ENCODE peak calls at places on chromosomes 3 and 15, in nine cellular contexts. I is pancreas; N is SJSA1; M is psoas muscle; T is lung; Q is IMR-90; Z is heart left ventricle; U is transverse colon; H is CD4-positive, CD25-positive, alpha-beta regulatory T cell. F is an unnamed sample. For H3K27me3, the result is how much of the 10 kb centered on the place peaks cover.

GRCh38 chr3:180617049-180617448 is 15.1 kb downstream of the TTC14 start:
- DNase-seq in U (no peak), H (no peak), N (no peak), Z (no peak), I (no peak), T (no peak), Q (no peak), M (no peak), F (no peak)

GRCh38 chr15:77839970-77840609 is 207.4 kb upstream of the LINGO1 start:
- DNase-seq in N (no peak), H (no peak), I (no peak), M (peak), Q (no peak), U (no peak), T (no peak), Z (no peak), F (no peak)

GRCh38 chr3:17905996-17906395 is 163.6 kb upstream of the TBC1D5 start:
- DNase-seq in Z (no peak), U (no peak), M (no peak), T (no peak), I (no peak), Q (no peak), N (no peak), H (no peak), F (no peak)

GRCh38 chr3:27877122-27878011 is 155.2 kb upstream of the EOMES start:
- DNase-seq in I (peak), Z (no peak), Q (no peak), H (no peak), U (no peak), N (no peak), T (no peak), M (no peak), F (no peak)

GRCh38 chr15:98583758-98584157 is 64.6 kb upstream of the IGF1R start:
- DNase-seq in H (no peak), Q (no peak), T (no peak), N (no peak), I (no peak), Z (no peak), U (no peak), M (no peak), F (no peak)

GRCh38 chr3:29693863-29694262 is 413.0 kb downstream of the RBMS3 start:
- DNase-seq in N (peak), Z (no peak), I (no peak), T (peak), M (no peak), Q (peak), U (no peak), H (no peak), F (no peak)

GRCh38 chr15:89543389-89543788 is 31.9 kb upstream of the TICRR start:
- DNase-seq in U (no peak), Z (no peak), I (no peak), N (no peak), M (no peak), T (no peak), H (no peak), Q (no peak), F (no peak)

GRCh38 chr15:65836665-65837064 is 32.6 kb upstream of the RAB11A start:
- DNase-seq in I (no peak), H (no peak), U (no peak), T (no peak), M (no peak), Q (no peak), Z (no peak), N (no peak), F (no peak)

GRCh38 chr15:63909819-63910437 is 76.2 kb upstream of the HERC1 start:
- DNase-seq in N (no peak), Q (peak), H (no peak), Z (no peak), M (no peak), I (peak), T (no peak), U (no peak), F (no peak)

GRCh38 chr3:126928921-126929485 is 53.9 kb upstream of the PLXNA1 start:
- DNase-seq in Z (no peak), M (no peak), Q (no peak), U (no peak), I (no peak), T (no peak), N (no peak), H (no peak), F (no peak)

GRCh38 chr3:55169608-55170010 is 241.8 kb upstream of the LRTM1 start:
- DNase-seq in Q (peak), N (peak), H (no peak), Z (no peak), M (no peak), T (no peak), I (no peak), U (no peak), F (no peak)

GRCh38 chr3:46617941-46618340 is 5.6 kb downstream of the FAM240A start:
- DNase-seq in Z (no peak), Q (no peak), M (no peak), H (no peak), N (no peak), U (no peak), I (no peak), T (peak), F (no peak)
- H3K27me3 ChIP-seq in Z (under half), Q (under half), M (under half), H (under half), N (under half), U (under half), I (under half), T (under half), F (under half)

GRCh38 chr3:119376758-119377157 is 82.6 kb downstream of the ARHGAP31 start:
- DNase-seq in H (no peak), I (no peak), U (no peak), M (no peak), N (no peak), Q (no peak), Z (no peak), T (no peak), F (no peak)
- H3K27me3 ChIP-seq in H (under half), I (under half), U (under half), M (under half), N (under half), Q (under half), Z (under half), T (under half), F (under half)

GRCh38 chr15:70471517-70471916 is 291.8 kb downstream of the UACA start:
- DNase-seq in N (no peak), Q (no peak), H (no peak), I (no peak), T (no peak), Z (no peak), U (no peak), M (no peak), F (no peak)

GRCh38 chr15:70466895-70467529 is 296.3 kb downstream of the UACA start:
- DNase-seq in M (no peak), N (no peak), Q (peak), Z (peak), H (no peak), T (peak), I (peak), U (peak), F (peak)

GRCh38 chr15:70469651-70470555 is 293.5 kb downstream of the UACA start:
- DNase-seq in M (no peak), Z (no peak), I (no peak), N (no peak), U (no peak), Q (no peak), H (no peak), T (no peak), F (no peak)

GRCh38 chr15:70470556-70471191 is 292.7 kb downstream of the UACA start:
- DNase-seq in Z (no peak), Q (no peak), I (no peak), M (no peak), T (no peak), H (no peak), N (no peak), U (no peak), F (no peak)

DNA sequence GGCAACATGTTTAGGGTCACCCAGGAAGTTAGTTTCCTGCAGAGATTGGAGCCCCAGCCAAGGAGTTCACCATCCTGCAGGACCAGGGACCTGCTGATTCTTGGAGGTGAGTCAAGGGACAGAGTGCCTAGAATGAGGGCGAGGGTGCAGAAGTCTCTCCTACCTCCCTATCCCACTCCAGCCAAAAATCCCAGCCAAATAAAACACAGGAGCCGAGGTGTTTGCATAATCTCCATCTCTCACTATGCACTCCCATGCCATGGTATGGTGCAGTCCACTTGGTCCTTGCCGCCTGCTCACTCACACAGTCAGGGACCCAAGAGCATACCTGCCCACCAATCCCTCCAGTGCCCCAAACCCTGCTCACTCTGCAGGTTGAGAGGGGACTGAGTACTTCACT is 294.2 kb downstream of the UACA start:
- DNase-seq in I (no peak), U (no peak), N (no peak), Z (no peak), H (no peak), M (no peak), Q (no peak), T (no peak), F (no peak)
- H3K27me3 ChIP-seq in I (under half), U (under half), N (under half), Z (under half), H (under half), M (under half), Q (under half), T (under half), F (under half)

DNA sequence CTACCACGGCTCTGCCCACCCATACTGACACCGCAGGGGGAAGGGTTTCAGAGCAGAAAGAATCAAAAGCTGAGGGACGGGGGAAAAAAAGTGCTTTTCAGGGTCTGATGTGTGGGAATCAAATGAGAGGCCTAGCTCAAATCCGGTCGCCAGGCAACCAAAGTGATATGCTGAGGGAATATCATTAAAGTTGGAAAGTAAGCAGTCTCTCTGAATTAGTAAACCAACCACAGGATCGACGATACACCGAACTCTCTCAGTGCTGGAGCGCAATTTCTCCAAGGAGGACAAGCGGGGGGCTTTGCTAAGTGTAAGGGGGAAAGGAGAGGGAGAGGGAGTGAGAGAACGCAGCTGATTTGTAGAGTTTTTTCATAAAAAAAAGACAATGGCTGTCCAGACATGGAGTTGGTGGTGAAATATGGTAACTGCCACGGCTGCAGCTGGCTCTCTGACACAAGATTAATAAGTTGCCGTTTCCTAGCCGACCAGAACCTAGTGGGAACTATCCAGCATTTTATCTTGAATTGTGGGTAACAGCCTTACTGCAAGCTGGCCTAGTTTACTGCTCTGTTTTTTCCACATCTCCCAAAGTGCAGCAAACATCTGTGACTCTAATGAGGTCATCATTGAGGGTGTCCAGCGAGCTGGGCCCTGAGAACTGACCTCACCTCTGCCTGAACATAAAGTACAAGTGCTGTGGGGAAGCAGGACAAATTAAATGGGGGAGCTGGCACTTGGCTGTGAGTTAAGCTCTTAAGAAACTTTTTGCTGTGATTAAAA is 530.2 kb downstream of the SOX2 start:
- DNase-seq in I (no peak), M (peak), T (no peak), U (no peak), Q (no peak), H (no peak), Z (peak), N (no peak), F (no peak)
- H3K27me3 ChIP-seq in I (under half), M (under half), T (under half), U (under half), Q (under half), H (under half), Z (under half), N (under half), F (under half)

GRCh38 chr3:147411777-147412176 is 2.6 kb downstream of the ZIC1 start:
- DNase-seq in I (no peak), Q (no peak), T (no peak), N (no peak), Z (no peak), H (no peak), M (no peak), U (no peak), F (no peak)

GRCh38 chr3:147409143-147410121 is at the start of gene ZIC1:
- DNase-seq in T (no peak), H (no peak), Q (no peak), I (no peak), N (peak), Z (no peak), U (no peak), M (peak), F (no peak)

GRCh38 chr3:147411235-147411607 is 2.1 kb downstream of the ZIC1 start:
- DNase-seq in I (no peak), Z (no peak), Q (peak), T (peak), N (no peak), U (no peak), H (no peak), M (no peak), F (no peak)

GRCh38 chr3:147410126-147410517 is 957 bp downstream of the ZIC1 start:
- DNase-seq in H (no peak), Q (no peak), U (no peak), T (no peak), I (no peak), Z (no peak), M (no peak), N (no peak), F (no peak)

GRCh38 chr3:147410518-147411234 is 1.5 kb downstream of the ZIC1 start:
- DNase-seq in Q (peak), N (peak), H (no peak), I (no peak), U (no peak), M (peak), Z (no peak), T (peak), F (no peak)
- H3K27me3 ChIP-seq in Q (half or more), N (under half), H (under half), I (under half), U (half or more), M (under half), Z (half or more), T (under half), F (under half)

GRCh38 chr3:149768704-149769103 is 16.4 kb upstream of the COMMD2 start:
- DNase-seq in T (no peak), U (no peak), Q (no peak), N (no peak), I (no peak), Z (no peak), H (no peak), M (no peak), F (no peak)

GRCh38 chr3:149765762-149766334 is 13.6 kb upstream of the COMMD2 start:
- DNase-seq in M (no peak), Z (no peak), H (no peak), T (no peak), U (no peak), Q (peak), N (no peak), I (no peak), F (no peak)

GRCh38 chr3:149767720-149768119 is 15.4 kb upstream of the COMMD2 start:
- DNase-seq in Z (no peak), M (no peak), H (no peak), U (no peak), N (no peak), Q (no peak), T (no peak), I (no peak), F (no peak)

GRCh38 chr3:149764302-149764701 is 12.0 kb upstream of the COMMD2 start:
- DNase-seq in I (no peak), U (no peak), Q (no peak), T (no peak), N (no peak), Z (no peak), H (no peak), M (no peak), F (no peak)

DNA sequence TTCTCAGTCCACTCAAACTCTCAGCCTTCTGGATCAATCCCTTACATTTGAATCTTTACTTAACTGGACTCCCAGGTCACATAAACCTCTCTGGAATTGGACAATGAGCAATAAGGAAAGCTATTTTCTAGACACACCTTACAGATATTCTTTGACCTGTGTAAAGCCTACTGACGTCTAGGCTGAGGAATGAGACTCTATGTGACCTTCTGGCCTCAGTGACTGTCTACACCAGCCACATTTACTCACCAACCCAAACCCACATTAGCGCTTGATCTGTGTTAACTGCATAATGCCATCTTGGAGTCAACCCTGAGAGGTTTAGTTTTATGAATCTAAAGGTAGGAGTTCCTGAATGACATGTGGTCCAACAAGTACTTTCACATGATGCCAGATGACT is 11.3 kb upstream of the COMMD2 start:
- DNase-seq in Z (no peak), Q (no peak), M (no peak), H (no peak), T (no peak), N (no peak), I (no peak), U (no peak), F (no peak)
- H3K27me3 ChIP-seq in Z (under half), Q (under half), M (under half), H (under half), T (under half), N (under half), I (under half), U (half or more), F (under half)

GRCh38 chr15:51680316-51680715 is 987 bp upstream of the SCG3 start:
- DNase-seq in U (no peak), Q (no peak), N (no peak), T (no peak), Z (no peak), M (no peak), H (no peak), I (no peak), F (no peak)

GRCh38 chr15:51678081-51678480 is 3.2 kb upstream of the SCG3 start:
- DNase-seq in H (no peak), Z (no peak), I (no peak), M (no peak), U (no peak), T (no peak), N (no peak), Q (no peak), F (no peak)

GRCh38 chr15:51677453-51677852 is 3.9 kb upstream of the SCG3 start:
- DNase-seq in U (no peak), Q (no peak), T (no peak), Z (no peak), M (no peak), I (no peak), N (no peak), H (no peak), F (no peak)

DNA sequence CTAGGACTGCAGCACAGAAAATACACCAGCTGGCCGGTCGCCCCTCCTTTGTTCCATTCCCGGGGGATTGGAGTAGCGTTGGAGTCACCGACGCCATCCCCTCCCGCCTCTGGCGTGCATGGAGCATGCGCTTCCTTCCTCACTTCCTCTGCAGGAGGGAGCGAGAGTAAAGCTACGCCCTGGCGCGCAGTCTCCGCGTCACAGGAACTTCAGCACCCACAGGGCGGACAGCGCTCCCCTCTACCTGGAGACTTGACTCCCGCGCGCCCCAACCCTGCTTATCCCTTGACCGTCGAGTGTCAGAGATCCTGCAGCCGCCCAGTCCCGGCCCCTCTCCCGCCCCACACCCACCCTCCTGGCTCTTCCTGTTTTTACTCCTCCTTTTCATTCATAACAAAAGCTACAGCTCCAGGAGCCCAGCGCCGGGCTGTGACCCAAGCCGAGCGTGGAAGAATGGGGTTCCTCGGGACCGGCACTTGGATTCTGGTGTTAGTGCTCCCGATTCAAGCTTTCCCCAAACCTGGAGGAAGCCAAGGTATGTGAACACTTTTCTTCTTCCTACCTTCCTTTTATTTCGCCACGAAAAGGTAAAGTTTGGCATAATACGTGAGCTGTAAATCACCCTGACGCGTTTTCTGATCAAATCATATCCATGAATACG is at the start of gene SCG3:
- DNase-seq in Q (peak), Z (peak), N (peak), U (peak), I (peak), H (no peak), M (peak), T (peak), F (peak)
- H3K27me3 ChIP-seq in Q (under half), Z (under half), N (under half), U (under half), I (under half), H (under half), M (under half), T (under half), F (under half)

GRCh38 chr15:96314508-96314907 is 16.0 kb upstream of the NR2F2 start:
- DNase-seq in Q (no peak), U (no peak), Z (no peak), M (no peak), N (no peak), H (no peak), I (no peak), T (no peak), F (no peak)
- H3K27me3 ChIP-seq in Q (under half), U (under half), Z (under half), M (under half), N (under half), H (under half), I (under half), T (under half), F (under half)